ENCODE peak calls at places on chromosomes 3 and 15, in five cellular contexts. M is AG04450, F is K562, O is A549, U is psoas muscle. D is an unnamed sample.
A peak's percentile ranks its signal among the peaks of the same experiment; 100 is the strongest.

GRCh38 chr3:17322106-17322793 is 420.2 kb downstream of the TBC1D5 start:
- DNase-seq in M (no peak), F (no peak), O (no peak), U (no peak), D (no peak)

GRCh38 chr3:19396726-19397125 is 248.4 kb downstream of the KCNH8 start:
- DNase-seq in M (no peak), F (no peak), O (no peak), U (no peak), D (no peak)

GRCh38 chr15:59260090-59260489 is 53.4 kb downstream of the LDHAL6B start:
- DNase-seq in M (no peak), F (no peak), O (no peak), U (no peak), D (no peak)

GRCh38 chr3:132448211-132448961 is 31.1 kb downstream of the DNAJC13 start:
- DNase-seq in M (no peak), F (no peak), O (no peak), U (no peak), D (no peak)

GRCh38 chr3:98945006-98945626 is 43.6 kb upstream of the DCBLD2 start:
- DNase-seq in M (no peak), F (no peak), O (no peak), U (no peak), D (no peak)

GRCh38 chr3:66822059-66823009 is 175.8 kb upstream of the KBTBD8 start:
- DNase-seq in M (peak; percentile 42), F (peak; percentile 39), O (peak; percentile 60), U (peak; percentile 22), D (no peak)

GRCh38 chr15:56608140-56608778 is 125.0 kb downstream of the ZNF280D start:
- DNase-seq in M (no peak), F (no peak), O (no peak), U (no peak), D (no peak)

GRCh38 chr15:74614744-74615312 is 808 bp upstream of the CLK3 start:
- DNase-seq in M (no peak), F (peak; percentile 92), O (peak; percentile 64), U (peak; percentile 88), D (peak; percentile 94)

GRCh38 chr3:40043444-40043755 is 234.0 kb downstream of the MYRIP start:
- DNase-seq in M (no peak), F (no peak), O (no peak), U (no peak), D (no peak)

GRCh38 chr3:195921334-195921771 is 13.0 kb upstream of the TNK2 start:
- DNase-seq in M (no peak), F (peak; percentile 35), O (no peak), U (no peak), D (peak; percentile 48)

GRCh38 chr3:61638721-61639120 is 77.3 kb downstream of the PTPRG start:
- DNase-seq in M (no peak), F (no peak), O (no peak), U (no peak), D (no peak)

GRCh38 chr3:159216295-159216694 is 414.4 kb downstream of the MFSD1 start:
- DNase-seq in M (no peak), F (no peak), O (no peak), U (no peak), D (no peak)

GRCh38 chr3:149273096-149273751 is 51.6 kb upstream of the CP start:
- DNase-seq in M (peak; percentile 79), F (peak; percentile 64), O (peak; percentile 92), U (no peak), D (no peak)

GRCh38 chr15:27816790-27817189 is 282.3 kb downstream of the OCA2 start:
- DNase-seq in M (no peak), F (no peak), O (no peak), U (no peak), D (no peak)

DNA sequence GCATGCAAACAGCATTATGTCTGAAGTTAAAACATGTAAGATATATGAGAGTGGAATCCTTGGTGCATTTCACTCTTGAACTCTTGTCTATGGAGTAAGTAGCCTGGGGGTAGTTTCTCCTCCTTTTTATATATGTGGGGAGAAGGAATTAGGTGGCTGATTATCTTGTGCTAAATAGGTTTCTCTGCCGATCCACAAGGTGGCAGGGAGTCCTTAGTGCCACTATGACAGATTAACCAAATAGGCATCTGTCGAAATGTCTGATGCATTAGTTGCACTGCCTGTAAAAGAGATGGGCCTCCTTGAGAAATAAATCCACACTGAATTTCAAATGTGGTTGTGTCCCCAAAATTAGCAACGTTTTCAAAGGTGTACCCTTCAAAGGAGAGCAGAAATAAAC is 170.1 kb downstream of the CNTN4 start:
- DNase-seq in M (no peak), F (no peak), O (peak; percentile 4), U (no peak), D (no peak)
- TF ChIP-seq CTCF in M (no peak), F (no peak), O (no peak), U (no peak), D (no peak)

DNA sequence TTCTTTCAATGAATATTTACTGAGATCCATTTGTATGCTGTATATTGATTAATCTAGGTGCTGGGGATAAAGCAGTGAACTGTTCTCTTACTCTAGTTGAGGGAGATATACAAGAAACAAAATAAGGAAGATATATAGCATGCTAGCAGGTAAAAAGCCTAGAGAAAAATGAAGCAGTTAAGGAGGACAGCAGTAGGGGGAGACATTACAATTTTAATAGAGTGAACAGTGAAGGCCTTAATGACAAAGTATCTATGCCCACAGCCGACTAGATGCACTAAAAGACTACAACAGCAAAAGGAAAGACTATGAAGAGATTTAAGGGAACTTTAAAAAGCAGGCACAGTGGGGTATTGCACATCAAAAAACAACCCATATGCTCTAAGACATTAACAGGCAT is 81.4 kb downstream of the XRN1 start:
- DNase-seq in M (no peak), F (peak; percentile 12), O (peak; percentile 45), U (no peak), D (no peak)
- TF ChIP-seq CTCF in M (peak; percentile 20), F (no peak), O (peak; percentile 27), U (no peak), D (no peak)

DNA sequence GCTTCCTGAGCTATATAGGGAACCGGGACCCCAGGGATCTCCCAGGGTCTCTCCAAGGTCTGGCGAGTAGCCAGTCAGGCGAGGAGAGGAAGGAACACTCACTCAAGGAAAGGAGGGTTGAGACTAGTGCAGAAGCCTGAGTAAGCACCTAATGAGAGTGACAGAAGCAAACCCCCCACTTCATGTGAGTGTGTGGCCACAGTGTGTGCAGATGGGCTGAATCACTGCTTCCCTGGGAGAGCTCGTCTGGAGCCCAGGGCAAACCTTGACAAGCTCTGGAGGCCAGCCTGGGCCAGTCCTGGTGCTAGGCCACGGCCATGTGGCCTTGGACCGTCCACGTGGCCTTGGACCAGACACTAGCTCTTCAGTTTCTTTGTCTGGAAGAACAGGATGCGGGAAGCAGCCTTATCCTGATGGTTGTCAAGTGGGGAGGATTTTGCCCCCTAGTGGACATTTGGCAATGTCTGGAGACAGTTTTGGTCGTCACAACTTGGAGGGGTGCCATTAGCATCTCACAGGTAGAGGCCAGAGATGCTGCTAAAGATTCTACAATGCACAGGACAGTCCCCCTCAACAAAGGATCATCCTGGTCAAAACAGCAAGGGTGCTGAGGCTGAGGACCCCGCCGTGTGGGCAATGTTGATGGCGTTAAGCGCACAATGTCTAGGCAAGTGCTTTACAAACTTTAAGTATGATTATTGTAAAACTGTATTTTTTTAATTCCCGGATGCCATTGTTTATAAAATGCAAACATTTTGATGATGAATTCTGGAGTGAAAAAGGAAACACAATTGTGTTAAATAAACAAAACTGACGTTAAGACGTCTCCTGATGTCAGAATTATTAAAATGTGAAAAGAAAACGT is 34.8 kb upstream of the CTSH start:
- DNase-seq in M (peak; percentile 37), F (peak; percentile 72), O (peak; percentile 92), U (no peak), D (no peak)
- TF ChIP-seq CTCF in M (peak; percentile 72), F (peak; percentile 73), O (peak; percentile 90), U (peak; percentile 56), D (peak; percentile 71)

GRCh38 chr3:72080101-72080500 is 295.2 kb upstream of the PROK2 start:
- DNase-seq in M (no peak), F (no peak), O (no peak), U (no peak), D (no peak)

GRCh38 chr3:72077473-72078259 is 292.7 kb upstream of the PROK2 start:
- DNase-seq in M (no peak), F (no peak), O (no peak), U (no peak), D (no peak)

GRCh38 chr3:72079369-72079872 is 294.5 kb upstream of the PROK2 start:
- DNase-seq in M (no peak), F (no peak), O (no peak), U (no peak), D (no peak)

GRCh38 chr3:72080800-72081199 is 295.9 kb upstream of the PROK2 start:
- DNase-seq in M (no peak), F (no peak), O (no peak), U (no peak), D (no peak)

DNA sequence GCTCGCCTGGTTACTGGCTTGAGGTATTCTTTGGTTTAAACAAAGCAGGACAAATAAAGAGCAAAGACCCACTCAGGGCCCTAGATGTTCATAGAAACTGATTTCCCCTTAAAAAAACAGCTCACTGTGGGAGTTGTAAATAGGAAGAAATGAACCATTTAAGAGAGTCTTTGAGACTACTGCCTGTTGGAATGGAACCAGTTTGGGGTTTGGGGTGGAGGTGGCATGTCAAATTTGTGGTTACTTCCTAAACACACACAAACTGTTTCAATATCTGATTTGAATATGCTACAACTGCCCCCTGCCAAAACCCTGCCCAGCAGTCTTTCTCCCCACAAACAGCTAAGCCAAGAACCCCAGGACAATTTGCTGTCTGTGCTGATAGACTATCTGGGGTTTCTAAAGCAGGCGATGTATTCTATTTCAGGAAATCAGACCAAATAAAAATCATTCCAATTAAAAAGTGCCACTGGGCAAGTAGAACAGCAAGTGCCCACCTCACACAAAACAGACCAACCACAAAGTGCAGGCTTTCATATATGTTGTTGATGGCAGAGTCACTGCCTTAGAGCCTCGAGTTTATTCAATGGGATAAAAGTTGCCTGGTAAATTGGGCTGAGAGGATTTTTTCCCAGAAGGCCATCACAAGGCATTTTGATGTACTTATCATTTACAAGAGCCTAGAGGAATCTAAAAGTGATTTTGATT is 293.9 kb upstream of the PROK2 start:
- DNase-seq in M (no peak), F (no peak), O (no peak), U (no peak), D (no peak)
- TF ChIP-seq CTCF in M (no peak), F (no peak), O (no peak), U (no peak), D (no peak)

GRCh38 chr3:128278761-128279593 is 125.7 kb downstream of the EEFSEC start:
- DNase-seq in M (peak; percentile 75), F (no peak), O (no peak), U (peak; percentile 66), D (peak; percentile 68)
- TF ChIP-seq CTCF in M (no peak), F (no peak), O (no peak), U (no peak), D (no peak)

D was measured in upper lobe of right lung.